ENCODE peak calls at places on chromosomes 5 and 9, in five cellular contexts. W is left ventricle myocardium inferior, M is AG04450, G is hepatocyte, Z is heart left ventricle. R is an unnamed sample.

GRCh38 chr5:122237906-122238305 is 74.1 kb upstream of the SNCAIP start:
- DNase-seq in Z (no peak), G (no peak), M (no peak), W (no peak), R (no peak)

GRCh38 chr9:109401169-109401989 is 80.5 kb upstream of the EPB41L4B start:
- DNase-seq in Z (no peak), W (no peak), M (no peak), G (peak; percentile 84), R (peak; percentile 86)

GRCh38 chr5:121744577-121744976 is 107.1 kb upstream of the FTMT start:
- DNase-seq in M (no peak), Z (no peak), G (no peak), W (no peak), R (no peak)

GRCh38 chr5:135953850-135954249 is 933 bp downstream of the LECT2 start:
- DNase-seq in M (no peak), Z (no peak), W (no peak), G (no peak), R (no peak)

GRCh38 chr9:113580041-113580953 is 116.8 kb downstream of the RGS3 start:
- DNase-seq in Z (peak; percentile 85), G (no peak), M (no peak), W (peak; percentile 80), R (peak; percentile 65)

GRCh38 chr9:135108801-135109500 is 21.5 kb downstream of the OLFM1 start:
- DNase-seq in M (no peak), Z (no peak), G (no peak), W (no peak), R (no peak)

GRCh38 chr9:123883634-123884033 is 46.3 kb downstream of the DENND1A start:
- DNase-seq in M (no peak), G (no peak), W (no peak), Z (no peak), R (no peak)

GRCh38 chr9:20205821-20206220 is 416.5 kb downstream of the MLLT3 start:
- DNase-seq in W (no peak), Z (no peak), M (no peak), G (no peak), R (no peak)

GRCh38 chr9:131503626-131504465 is 1.1 kb downstream of the POMT1 start:
- DNase-seq in Z (no peak), G (peak; percentile 41), W (no peak), M (no peak), R (peak; percentile 28)

GRCh38 chr5:28403846-28404245 is 1365.5 kb upstream of the CDH9 start:
- DNase-seq in W (no peak), G (no peak), M (no peak), Z (no peak), R (no peak)

GRCh38 chr9:114221706-114222465 is 66.5 kb downstream of the COL27A1 start:
- DNase-seq in M (no peak), W (no peak), Z (no peak), G (no peak), R (no peak)

GRCh38 chr5:124504081-124504916 is 242.1 kb downstream of the ZNF608 start:
- DNase-seq in M (no peak), Z (no peak), G (no peak), W (no peak), R (peak; percentile 71)
- H3K4me3 ChIP-seq in M (no peak overlapping the region), Z (no peak overlapping the region), G (no peak overlapping the region), W (no peak overlapping the region), R (no peak overlapping the region)

GRCh38 chr5:53994148-53994547 is 316.2 kb downstream of the ARL15 start:
- DNase-seq in M (peak; percentile 30), G (no peak), Z (no peak), W (no peak), R (no peak)

GRCh38 chr5:53997736-53998627 is 312.4 kb downstream of the ARL15 start:
- DNase-seq in W (no peak), Z (no peak), M (no peak), G (no peak), R (no peak)

GRCh38 chr5:53991942-53992341 is 318.4 kb downstream of the ARL15 start:
- DNase-seq in W (no peak), Z (no peak), M (no peak), G (no peak), R (peak; percentile 16)

GRCh38 chr5:53996008-53996407 is 314.4 kb downstream of the ARL15 start:
- DNase-seq in Z (no peak), W (no peak), M (no peak), G (no peak), R (no peak)
- TF ChIP-seq CTCF in Z (no peak), W (no peak), M (no peak), G (no peak), R (no peak)

GRCh38 chr9:104775574-104775936 is 11.6 kb downstream of the NIPSNAP3B start:
- DNase-seq in G (no peak), M (no peak), Z (no peak), W (no peak), R (peak; percentile 65)

GRCh38 chr9:104774132-104774531 is 10.2 kb downstream of the NIPSNAP3B start:
- DNase-seq in Z (no peak), G (no peak), W (no peak), M (no peak), R (no peak)

GRCh38 chr9:104776787-104777186 is 12.9 kb downstream of the NIPSNAP3B start:
- DNase-seq in Z (no peak), G (no peak), W (no peak), M (no peak), R (no peak)

GRCh38 chr9:104775961-104776360 is 12.0 kb downstream of the NIPSNAP3B start:
- DNase-seq in W (no peak), M (no peak), Z (no peak), G (no peak), R (no peak)

DNA sequence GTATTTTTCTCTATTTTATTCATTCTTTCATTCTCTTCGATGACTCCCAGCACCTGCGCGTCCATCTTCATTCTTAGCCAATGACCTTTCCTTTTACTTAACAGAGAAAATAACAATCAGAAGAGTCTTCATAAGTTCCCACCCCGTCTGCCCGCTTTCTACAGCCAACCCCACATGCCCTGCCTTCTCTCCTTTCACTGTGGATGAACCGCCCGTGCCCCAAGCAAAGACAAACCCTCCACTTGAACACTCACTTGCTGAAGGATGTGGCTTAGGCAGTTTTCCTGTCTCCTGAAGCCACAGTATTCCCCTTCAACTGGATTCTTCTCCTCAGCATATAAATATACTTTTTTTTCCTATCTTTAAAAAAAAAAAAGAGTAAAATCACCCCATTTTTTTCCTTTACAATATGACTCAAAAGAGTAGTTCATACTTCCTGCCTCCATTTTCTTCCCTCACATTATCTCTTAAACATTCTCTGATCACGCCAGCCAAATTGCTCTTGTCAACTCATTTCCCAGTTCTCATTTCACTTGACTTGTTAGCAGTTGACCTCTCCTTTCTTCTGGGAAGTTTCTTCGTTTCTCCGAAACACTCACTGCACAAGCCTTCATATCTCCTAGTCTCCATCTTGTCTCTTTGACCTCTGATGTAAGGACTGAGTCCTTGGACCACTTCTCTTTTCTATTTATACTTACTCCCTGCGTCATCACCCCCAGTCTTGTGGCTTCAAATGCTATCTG is 11.1 kb downstream of the NIPSNAP3B start:
- DNase-seq in M (no peak), G (no peak), W (no peak), Z (peak; percentile 46), R (peak; percentile 80)
- H3K4me3 ChIP-seq in M (no peak overlapping the region), G (no peak overlapping the region), W (peak overlapping the region; percentile 55), Z (no peak overlapping the region), R (peak overlapping the region; percentile 52)

GRCh38 chr5:177232358-177232757 is 71.2 kb downstream of the RAB24 start:
- DNase-seq in M (no peak), G (no peak), Z (no peak), W (no peak), R (no peak)
- TF ChIP-seq CTCF in M (no peak), G (no peak), Z (no peak), W (no peak), R (no peak)

DNA sequence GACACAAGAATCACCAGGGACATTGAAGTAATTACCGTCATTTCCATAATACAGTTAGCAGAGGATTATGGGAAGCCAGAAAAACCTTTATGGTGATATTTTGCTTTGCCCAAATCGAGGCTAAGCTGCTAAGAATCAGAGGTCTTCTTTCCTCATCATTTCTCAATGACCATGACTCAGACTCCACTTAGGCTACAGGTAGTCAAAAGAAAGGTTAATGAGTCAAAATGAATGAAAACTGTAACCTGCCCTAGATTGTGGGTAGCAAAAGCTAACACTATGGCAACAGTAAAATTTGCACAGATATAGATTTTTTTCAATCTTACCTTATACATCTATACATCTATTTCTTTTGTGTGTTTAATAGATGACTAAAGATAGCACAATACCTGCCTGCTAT is 185.8 kb downstream of the CARTPT start:
- DNase-seq in Z (no peak), M (no peak), G (no peak), W (no peak), R (no peak)
- H3K4me3 ChIP-seq in Z (no peak overlapping the region), M (no peak overlapping the region), G (no peak overlapping the region), W (no peak overlapping the region), R (no peak overlapping the region)

GRCh38 chr5:142677212-142677611 is 8.7 kb downstream of the FGF1 start:
- DNase-seq in W (no peak), M (no peak), Z (no peak), G (no peak), R (no peak)
- TF ChIP-seq CTCF in W (no peak), M (no peak), Z (no peak), G (no peak), R (no peak)

GRCh38 chr9:101027246-101027645 is 1.3 kb upstream of the PLPPR1 start:
- DNase-seq in M (no peak), W (no peak), Z (no peak), G (no peak), R (no peak)

GRCh38 chr9:101028346-101029299 is at the start of gene PLPPR1:
- DNase-seq in W (peak; percentile 18), Z (peak; percentile 27), G (peak; percentile 87), M (no peak), R (no peak)

GRCh38 chr9:101026824-101027223 is 1.7 kb upstream of the PLPPR1 start:
- DNase-seq in W (no peak), G (no peak), M (no peak), Z (no peak), R (no peak)

GRCh38 chr9:101029300-101030021 is 934 bp downstream of the PLPPR1 start:
- DNase-seq in M (no peak), Z (no peak), W (no peak), G (peak; percentile 16), R (no peak)

DNA sequence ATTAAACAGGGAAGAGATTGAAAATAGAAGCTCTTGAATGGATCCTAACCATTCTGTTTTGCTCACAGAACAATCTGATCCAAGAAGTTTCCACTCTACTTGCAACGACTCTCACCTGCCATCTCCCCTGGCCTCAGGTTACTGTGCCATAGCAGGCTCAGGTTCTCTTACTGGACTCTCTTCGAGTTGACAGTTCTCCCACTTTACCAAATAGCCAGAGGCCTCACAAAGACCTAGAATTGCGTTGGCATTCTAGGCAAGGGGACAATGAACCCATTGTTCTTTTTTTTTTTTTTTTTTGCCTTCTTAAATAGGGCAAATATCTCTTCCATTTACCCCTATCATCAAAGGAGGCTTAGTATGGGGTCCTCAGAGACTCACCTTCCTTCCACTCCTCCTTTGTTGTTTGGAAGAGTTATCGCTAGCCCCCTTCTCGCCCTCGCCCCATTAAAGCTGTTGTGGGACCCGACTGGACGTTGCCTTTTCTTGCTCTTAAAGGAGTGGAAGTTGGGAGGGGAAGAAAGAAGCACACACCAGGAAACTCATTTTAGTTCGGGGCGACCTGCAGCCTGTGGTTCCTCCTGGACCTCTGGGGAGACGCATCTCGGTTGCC is 688 bp upstream of the PLPPR1 start:
- DNase-seq in W (no peak), G (no peak), Z (no peak), M (no peak), R (no peak)
- H3K4me3 ChIP-seq in W (peak overlapping the region; percentile 66), G (peak overlapping the region; percentile 93), Z (peak overlapping the region; percentile 57), M (peak overlapping the region; percentile 52), R (no peak overlapping the region)

GRCh38 chr9:80664327-80665210 is 1024.8 kb downstream of the TLE1 start:
- DNase-seq in M (no peak), Z (no peak), W (no peak), G (peak; percentile 10), R (no peak)
- TF ChIP-seq CTCF in M (no peak), Z (no peak), W (no peak), G (peak; percentile 31), R (no peak)

R was measured in GM12865.